ENCODE peak calls at places on chromosomes 7 and 10, in six cellular contexts. D is upper lobe of right lung, K is brain microvascular endothelial cell, Q is ovary, W is H9, A is H1. C is an unnamed sample.

GRCh38 chr10:23354630-23355343 is 10.2 kb upstream of the C10orf67 start:
- DNase-seq in Q (no peak), D (no peak), A (no peak), K (no peak), W (no peak), C (no peak)

GRCh38 chr10:14481752-14482151 is 151.0 kb upstream of the FRMD4A start:
- DNase-seq in A (no peak), K (no peak), D (no peak), W (no peak), Q (no peak), C (peak; percentile 47)

GRCh38 chr10:7826971-7827370 is 8.7 kb downstream of the TAF3 start:
- DNase-seq in Q (no peak), D (no peak), A (no peak), K (peak; percentile 73), W (peak; percentile 49), C (no peak)

GRCh38 chr7:73774923-73775322 is 4.9 kb upstream of the CLDN3 start:
- DNase-seq in D (no peak), Q (no peak), A (no peak), W (no peak), K (no peak), C (no peak)

GRCh38 chr10:126421745-126422144 is 33.5 kb upstream of the ADAM12 start:
- DNase-seq in A (no peak), D (no peak), W (no peak), Q (no peak), K (peak; percentile 97), C (no peak)

GRCh38 chr7:65251851-65252620 is 121.6 kb upstream of the ZNF92 start:
- DNase-seq in D (peak; percentile 86), W (peak; percentile 97), Q (peak; percentile 63), K (peak; percentile 29), A (peak; percentile 93), C (peak; percentile 72)

GRCh38 chr10:28897617-28898464 is 220.5 kb downstream of the BAMBI start:
- DNase-seq in Q (no peak), K (no peak), W (no peak), A (no peak), D (no peak), C (peak; percentile 51)

GRCh38 chr7:157276731-157277562 is 59.9 kb upstream of the DNAJB6 start:
- DNase-seq in D (peak; percentile 70), A (no peak), K (peak; percentile 53), W (no peak), Q (no peak), C (no peak)

GRCh38 chr7:44386139-44386913 is 60.9 kb upstream of the CAMK2B start:
- DNase-seq in K (peak; percentile 69), Q (no peak), D (no peak), W (peak; percentile 13), A (no peak), C (no peak)

GRCh38 chr7:155935726-155936125 is 123.5 kb upstream of the SHH start:
- DNase-seq in W (no peak), K (no peak), Q (no peak), D (no peak), A (no peak), C (no peak)

GRCh38 chr7:102111063-102111757 is 175.5 kb upstream of the SH2B2 start:
- DNase-seq in W (no peak), A (no peak), D (peak; percentile 35), Q (peak; percentile 32), K (no peak), C (peak; percentile 65)

GRCh38 chr10:5461914-5462840 is 37.2 kb downstream of the CALML5 start:
- DNase-seq in W (no peak), A (no peak), Q (no peak), D (no peak), K (peak; percentile 48), C (no peak)

GRCh38 chr10:79267449-79267848 is 79.8 kb upstream of the PPIF start:
- DNase-seq in Q (no peak), W (no peak), D (no peak), A (no peak), K (no peak), C (no peak)

GRCh38 chr7:55963584-55964168 is 709 bp upstream of the NIPSNAP2 start:
- DNase-seq in A (no peak), D (no peak), W (no peak), Q (no peak), K (no peak), C (no peak)

GRCh38 chr7:116231543-116232401 is 21.4 kb downstream of the TES start:
- DNase-seq in A (no peak), Q (no peak), W (no peak), D (no peak), K (no peak), C (no peak)

GRCh38 chr7:91778416-91778815 is 102.1 kb downstream of the MTERF1 start:
- DNase-seq in D (no peak), W (no peak), K (no peak), Q (no peak), A (no peak), C (no peak)

GRCh38 chr10:114718386-114718785 is 60.3 kb upstream of the ABLIM1 start:
- DNase-seq in A (no peak), K (no peak), Q (no peak), W (no peak), D (no peak), C (no peak)
- TF ChIP-seq CTCF in A (no peak), K (no peak), Q (no peak), W (no peak), D (no peak), C (no peak)

GRCh38 chr7:104972510-104972909 is 41.5 kb upstream of the KMT2E start:
- DNase-seq in A (no peak), Q (no peak), W (no peak), K (peak; percentile 42), D (no peak), C (no peak)
- H3K27ac ChIP-seq in A (no peak overlapping the region), Q (no peak overlapping the region), W (no peak overlapping the region), K (peak overlapping the region; percentile 77), D (peak overlapping the region; percentile 47), C (no peak overlapping the region)

GRCh38 chr10:69661414-69662172 is 31.5 kb downstream of the FAM241B start:
- DNase-seq in W (no peak), K (no peak), A (no peak), D (no peak), Q (no peak), C (no peak)

GRCh38 chr10:69662901-69663300 is 32.9 kb downstream of the FAM241B start:
- DNase-seq in D (no peak), W (no peak), Q (no peak), A (no peak), K (no peak), C (no peak)

GRCh38 chr10:69662173-69662685 is 32.2 kb downstream of the FAM241B start:
- DNase-seq in A (no peak), K (no peak), D (no peak), W (no peak), Q (no peak), C (no peak)

GRCh38 chr10:69665457-69666320 is 35.6 kb downstream of the FAM241B start:
- DNase-seq in A (no peak), W (no peak), K (no peak), D (no peak), Q (no peak), C (no peak)

DNA sequence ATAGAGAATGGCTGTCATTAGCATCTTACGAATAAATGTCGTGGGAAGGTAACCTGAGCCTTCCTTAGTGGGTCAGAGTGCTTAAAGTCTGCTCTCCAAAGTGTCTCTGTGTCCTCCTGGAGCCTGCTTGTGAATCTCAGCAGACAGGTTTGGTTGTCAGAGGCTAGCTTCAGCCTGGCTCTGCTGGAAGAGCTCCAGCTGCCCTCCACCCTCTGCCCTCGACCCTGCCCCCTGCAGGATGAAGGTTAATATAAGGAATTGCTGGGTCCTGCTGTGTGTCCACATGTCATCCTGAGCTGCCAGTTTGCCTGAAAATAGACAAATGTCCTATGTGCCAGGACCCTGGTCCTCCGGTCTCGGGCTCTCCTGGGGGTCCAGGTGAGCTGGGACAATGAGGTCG is 33.5 kb downstream of the FAM241B start:
- DNase-seq in W (peak; percentile 73), A (no peak), K (no peak), D (no peak), Q (no peak), C (no peak)
- TF ChIP-seq CTCF in W (peak; percentile 65), A (peak; percentile 61), K (peak; percentile 4), D (no peak), Q (no peak), C (no peak)

GRCh38 chr10:103519798-103520197 is 26.3 kb downstream of the NEURL1 start:
- DNase-seq in Q (no peak), K (no peak), D (no peak), A (no peak), W (no peak), C (no peak)

GRCh38 chr10:103512591-103513382 is 19.3 kb downstream of the NEURL1 start:
- DNase-seq in D (peak; percentile 48), K (no peak), Q (no peak), W (peak; percentile 24), A (no peak), C (no peak)

GRCh38 chr10:103513383-103514060 is 20.0 kb downstream of the NEURL1 start:
- DNase-seq in A (no peak), K (no peak), Q (peak; percentile 43), W (peak; percentile 22), D (peak; percentile 38), C (no peak)

GRCh38 chr10:103514244-103514643 is 20.7 kb downstream of the NEURL1 start:
- DNase-seq in W (no peak), D (peak; percentile 39), A (no peak), Q (peak; percentile 7), K (no peak), C (no peak)

GRCh38 chr10:103517234-103518085 is 24.0 kb downstream of the NEURL1 start:
- DNase-seq in W (no peak), D (peak; percentile 55), Q (no peak), A (no peak), K (no peak), C (no peak)
- H3K27ac ChIP-seq in W (no peak overlapping the region), D (no peak overlapping the region), Q (no peak overlapping the region), A (no peak overlapping the region), K (no peak overlapping the region), C (no peak overlapping the region)

DNA sequence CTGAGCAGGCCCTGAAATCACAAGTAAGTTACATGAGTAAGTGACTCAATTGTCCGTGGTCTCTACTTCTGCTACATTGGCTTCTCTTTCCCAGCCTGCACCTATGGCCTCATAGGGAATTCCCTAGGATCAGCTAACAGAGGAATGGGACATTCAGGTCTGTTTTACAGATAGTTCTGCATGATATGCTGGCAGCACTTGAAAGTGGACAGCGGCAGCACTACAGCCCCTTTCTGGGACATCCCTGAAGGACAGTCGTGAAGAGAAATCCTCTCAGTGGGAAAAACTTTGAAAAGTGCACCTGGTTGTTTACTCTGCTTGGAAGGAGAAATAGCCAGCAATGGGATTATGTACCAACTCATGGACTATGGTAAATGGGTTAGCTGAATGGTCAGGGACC is 293.1 kb upstream of the CACNA2D1 start:
- DNase-seq in K (no peak), Q (no peak), A (no peak), W (no peak), D (no peak), C (no peak)
- TF ChIP-seq CTCF in K (no peak), Q (no peak), A (no peak), W (no peak), D (no peak), C (no peak)

GRCh38 chr10:124091646-124092269 is 1.6 kb downstream of the CHST15 start:
- DNase-seq in W (peak; percentile 64), D (peak; percentile 78), A (no peak), K (peak; percentile 18), Q (peak; percentile 75), C (no peak)
- H3K27ac ChIP-seq in W (no peak overlapping the region), D (peak overlapping the region; percentile 89), A (no peak overlapping the region), K (peak overlapping the region; percentile 24), Q (peak overlapping the region; percentile 94), C (peak overlapping the region; percentile 94)